ENCODE peak calls at places on chromosome 1, in nine cellular contexts. Y, O, G, P, Z, M, F, R and J are unnamed samples. For H3K36me3, the result is how much of the 10 kb centered on the place peaks cover.

GRCh38 chr1:179889619-179890018 is 7.5 kb downstream of the TOR1AIP1 start:
- DNase-seq in Y (no peak), O (no peak), G (no peak), P (no peak), Z (no peak), M (no peak), F (no peak), R (no peak), J (no peak)

GRCh38 chr1:185281245-185281644 is 35.8 kb downstream of the IVNS1ABP start:
- DNase-seq in Y (no peak), O (no peak), G (no peak), P (peak), Z (no peak), M (no peak), F (no peak), R (no peak), J (no peak)

GRCh38 chr1:114386129-114387037 is 124.6 kb downstream of the TRIM33 start:
- DNase-seq in Y (peak), O (no peak), G (no peak), P (no peak), Z (no peak), M (no peak), F (no peak), R (no peak), J (no peak)

GRCh38 chr1:114340906-114341698 is 169.9 kb downstream of the TRIM33 start:
- DNase-seq in Y (no peak), O (no peak), G (no peak), P (peak), Z (no peak), M (no peak), F (no peak), R (peak), J (no peak)

GRCh38 chr1:232127190-232127589 is 500.6 kb downstream of the DISC1 start:
- DNase-seq in Y (peak), O (no peak), G (peak), P (no peak), Z (no peak), M (no peak), F (no peak), R (no peak), J (no peak)

GRCh38 chr1:18819986-18820790 is 39.3 kb downstream of the TAS1R2 start:
- DNase-seq in Y (no peak), O (no peak), G (no peak), P (no peak), Z (no peak), M (no peak), F (no peak), R (no peak), J (no peak)

GRCh38 chr1:24966724-24967346 is 36.8 kb upstream of the RUNX3 start:
- DNase-seq in Y (peak), O (no peak), G (peak), P (peak), Z (no peak), M (no peak), F (no peak), R (no peak), J (no peak)

GRCh38 chr1:94866178-94866822 is 46.1 kb downstream of the SLC44A3 start:
- DNase-seq in Y (no peak), O (no peak), G (peak), P (no peak), Z (peak), M (no peak), F (no peak), R (no peak), J (no peak)

GRCh38 chr1:247332901-247333361 is 1.3 kb upstream of the ZNF496 start:
- DNase-seq in Y (peak), O (peak), G (no peak), P (no peak), Z (peak), M (peak), F (no peak), R (peak), J (peak)

GRCh38 chr1:200411406-200412257 is 1.8 kb upstream of the ZNF281 start:
- DNase-seq in Y (no peak), O (no peak), G (no peak), P (no peak), Z (no peak), M (no peak), F (no peak), R (peak), J (no peak)

GRCh38 chr1:90502696-90503095 is 214.4 kb downstream of the BARHL2 start:
- DNase-seq in Y (no peak), O (no peak), G (no peak), P (no peak), Z (no peak), M (no peak), F (no peak), R (no peak), J (no peak)

GRCh38 chr1:3275471-3276340 is 178.8 kb upstream of the ARHGEF16 start:
- DNase-seq in Y (no peak), O (no peak), G (peak), P (no peak), Z (no peak), M (no peak), F (no peak), R (no peak), J (no peak)

GRCh38 chr1:195709821-195710220 is 898.4 kb downstream of the KCNT2 start:
- DNase-seq in Y (no peak), O (no peak), G (no peak), P (no peak), Z (no peak), M (no peak), F (no peak), R (no peak), J (no peak)

GRCh38 chr1:31651766-31652165 is 7.1 kb upstream of the PEF1 start:
- DNase-seq in Y (no peak), O (no peak), G (no peak), P (no peak), Z (no peak), M (no peak), F (no peak), R (no peak), J (no peak)

GRCh38 chr1:18481190-18481920 is 625 bp downstream of the KLHDC7A start:
- DNase-seq in Y (no peak), O (no peak), G (no peak), P (no peak), Z (no peak), M (no peak), F (no peak), R (no peak), J (no peak)

GRCh38 chr1:87720561-87720960 is 391.9 kb downstream of the LMO4 start:
- DNase-seq in Y (no peak), O (no peak), G (no peak), P (no peak), Z (no peak), M (no peak), F (no peak), R (peak), J (no peak)

GRCh38 chr1:66519988-66520387 is 14.0 kb upstream of the SGIP1 start:
- DNase-seq in Y (no peak), O (no peak), G (no peak), P (no peak), Z (no peak), M (no peak), F (no peak), R (no peak), J (no peak)

GRCh38 chr1:32972814-32973428 is 8.3 kb upstream of the RNF19B start:
- DNase-seq in Y (no peak), O (no peak), G (no peak), P (no peak), Z (peak), M (peak), F (peak), R (peak), J (peak)

GRCh38 chr1:101191049-101191448 is 45.8 kb upstream of the S1PR1 start:
- DNase-seq in Y (no peak), O (no peak), G (no peak), P (no peak), Z (no peak), M (no peak), F (no peak), R (no peak), J (no peak)

GRCh38 chr1:221961532-221962292 is 219.8 kb upstream of the DUSP10 start:
- DNase-seq in Y (peak), O (no peak), G (peak), P (no peak), Z (peak), M (no peak), F (no peak), R (peak), J (peak)

GRCh38 chr1:42971848-42972291 is 13.2 kb upstream of the SLC2A1 start:
- DNase-seq in Y (no peak), O (no peak), G (peak), P (no peak), Z (no peak), M (peak), F (no peak), R (peak), J (no peak)

GRCh38 chr1:226236826-226237225 is 13.4 kb downstream of the MIXL1 start:
- DNase-seq in Y (no peak), O (no peak), G (no peak), P (no peak), Z (no peak), M (no peak), F (no peak), R (no peak), J (no peak)

GRCh38 chr1:206779565-206780091 is 7.3 kb upstream of the IL10 start:
- DNase-seq in Y (no peak), O (no peak), G (no peak), P (no peak), Z (no peak), M (no peak), F (no peak), R (no peak), J (no peak)

GRCh38 chr1:164702216-164702615 is 143.2 kb downstream of the PBX1 start:
- DNase-seq in Y (no peak), O (no peak), G (no peak), P (no peak), Z (no peak), M (no peak), F (no peak), R (no peak), J (no peak)

GRCh38 chr1:53661496-53661895 is 77.5 kb downstream of the GLIS1 start:
- DNase-seq in Y (no peak), O (no peak), G (no peak), P (no peak), Z (no peak), M (no peak), F (no peak), R (no peak), J (no peak)

GRCh38 chr1:27488523-27489138 is 1.3 kb downstream of the WASF2 start:
- DNase-seq in Y (peak), O (no peak), G (peak), P (peak), Z (no peak), M (peak), F (peak), R (peak), J (no peak)

GRCh38 chr1:223515416-223515815 is 122.2 kb downstream of the CCDC185 start:
- DNase-seq in Y (no peak), O (no peak), G (no peak), P (peak), Z (no peak), M (no peak), F (no peak), R (peak), J (no peak)

GRCh38 chr1:243926803-243927245 is 76.8 kb upstream of the AKT3 start:
- DNase-seq in Y (no peak), O (no peak), G (peak), P (no peak), Z (no peak), M (no peak), F (no peak), R (no peak), J (no peak)

GRCh38 chr1:176789571-176790090 is 326.7 kb downstream of the PAPPA2 start:
- DNase-seq in Y (no peak), O (no peak), G (no peak), P (no peak), Z (no peak), M (no peak), F (no peak), R (no peak), J (no peak)

GRCh38 chr1:157209514-157209913 is 71.3 kb upstream of the ETV3 start:
- DNase-seq in Y (no peak), O (no peak), G (no peak), P (no peak), Z (no peak), M (no peak), F (no peak), R (no peak), J (no peak)

GRCh38 chr1:111234258-111234657 is 6.7 kb downstream of the CHI3L2 start:
- DNase-seq in Y (no peak), O (no peak), G (no peak), P (no peak), Z (no peak), M (no peak), F (no peak), R (no peak), J (no peak)

GRCh38 chr1:228361314-228362140 is 45.1 kb downstream of the TRIM11 start:
- DNase-seq in Y (no peak), O (no peak), G (no peak), P (no peak), Z (peak), M (no peak), F (no peak), R (no peak), J (no peak)

GRCh38 chr1:198560093-198560638 is 19.7 kb upstream of the ATP6V1G3 start:
- DNase-seq in Y (peak), O (no peak), G (no peak), P (no peak), Z (no peak), M (no peak), F (no peak), R (no peak), J (no peak)

GRCh38 chr1:77739235-77739634 is 20.4 kb downstream of the USP33 start:
- DNase-seq in Y (no peak), O (no peak), G (no peak), P (no peak), Z (no peak), M (no peak), F (no peak), R (no peak), J (no peak)

GRCh38 chr1:77741316-77741715 is 18.3 kb downstream of the USP33 start:
- DNase-seq in Y (no peak), O (no peak), G (no peak), P (no peak), Z (no peak), M (no peak), F (no peak), R (no peak), J (no peak)

GRCh38 chr1:77744576-77744975 is 15.1 kb downstream of the USP33 start:
- DNase-seq in Y (peak), O (no peak), G (no peak), P (no peak), Z (no peak), M (no peak), F (no peak), R (no peak), J (no peak)

GRCh38 chr1:77742011-77742555 is 17.6 kb downstream of the USP33 start:
- DNase-seq in Y (peak), O (no peak), G (no peak), P (no peak), Z (no peak), M (no peak), F (no peak), R (no peak), J (no peak)
- H3K4me3 ChIP-seq in Y (no peak), O (no peak), G (no peak), P (no peak), Z (no peak), M (no peak), F (no peak), R (no peak), J (no peak)

GRCh38 chr1:44288883-44289282 is 66.2 kb downstream of the ERI3 start:
- DNase-seq in Y (no peak), O (no peak), G (no peak), P (no peak), Z (no peak), M (peak), F (no peak), R (no peak), J (no peak)

GRCh38 chr1:44284184-44284583 is 70.9 kb downstream of the ERI3 start:
- DNase-seq in Y (no peak), O (no peak), G (no peak), P (no peak), Z (no peak), M (no peak), F (no peak), R (peak), J (no peak)

GRCh38 chr1:44281987-44282703 is 68.9 kb downstream of the DMAP1 start:
- DNase-seq in Y (no peak), O (no peak), G (no peak), P (no peak), Z (no peak), M (no peak), F (no peak), R (peak), J (no peak)

GRCh38 chr1:44282704-44283426 is 69.6 kb downstream of the DMAP1 start:
- DNase-seq in Y (no peak), O (no peak), G (no peak), P (no peak), Z (no peak), M (no peak), F (no peak), R (no peak), J (no peak)

GRCh38 chr1:44283524-44284173 is 70.4 kb downstream of the DMAP1 start:
- DNase-seq in Y (no peak), O (no peak), G (no peak), P (no peak), Z (no peak), M (peak), F (no peak), R (peak), J (peak)
- H3K36me3 ChIP-seq in Y (half or more), O (under half), G (under half), P (under half), Z (under half), M (under half), F (under half), R (under half), J (under half)

GRCh38 chr1:15758953-15759661 is 512 bp downstream of the FBLIM1 start:
- DNase-seq in Y (no peak), O (no peak), G (no peak), P (no peak), Z (no peak), M (no peak), F (no peak), R (no peak), J (peak)
- H3K27ac ChIP-seq in Y (no peak), O (peak), G (peak), P (no peak), Z (no peak), M (peak), F (peak), R (peak), J (peak)

GRCh38 chr1:155063550-155064108 is at the start of gene EFNA4:
- DNase-seq in Y (peak), O (peak), G (peak), P (peak), Z (peak), M (peak), F (peak), R (peak), J (peak)

GRCh38 chr1:155060736-155061135 is 2.8 kb upstream of the EFNA4 start:
- DNase-seq in Y (no peak), O (no peak), G (no peak), P (no peak), Z (no peak), M (no peak), F (no peak), R (no peak), J (no peak)

GRCh38 chr1:155062702-155063411 is 683 bp upstream of the EFNA4 start:
- DNase-seq in Y (peak), O (peak), G (peak), P (peak), Z (peak), M (peak), F (peak), R (peak), J (peak)

GRCh38 chr1:155061381-155062150 is 2.0 kb upstream of the EFNA4 start:
- DNase-seq in Y (peak), O (peak), G (peak), P (peak), Z (peak), M (peak), F (peak), R (peak), J (peak)

DNA sequence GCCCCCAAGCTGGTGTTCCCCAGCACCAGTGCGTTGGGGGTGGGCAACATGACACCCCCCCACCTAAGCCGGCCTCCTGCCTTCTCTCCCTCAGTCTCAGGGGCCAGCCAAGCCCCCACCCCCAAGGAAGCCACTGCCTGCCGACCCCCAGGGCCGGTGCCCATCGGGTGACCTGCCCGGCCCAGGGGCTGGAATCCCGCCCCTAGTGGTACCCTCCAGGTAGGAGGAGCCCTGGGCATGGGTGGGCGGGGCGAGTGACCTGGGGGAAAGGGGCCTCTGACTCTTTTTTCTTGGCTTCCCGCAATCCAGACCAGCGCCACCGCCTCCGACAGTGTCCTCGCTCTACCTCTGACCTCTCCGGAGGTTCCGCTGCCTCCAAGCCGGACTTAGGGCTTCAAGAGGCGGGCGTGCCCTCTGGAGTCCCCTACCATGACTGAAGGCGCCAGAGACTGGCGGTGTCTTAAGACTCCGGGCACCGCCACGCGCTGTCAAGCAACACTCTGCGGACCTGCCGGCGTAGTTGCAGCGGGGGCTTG is 1.3 kb upstream of the EFNA4 start:
- DNase-seq in Y (no peak), O (no peak), G (no peak), P (no peak), Z (no peak), M (peak), F (peak), R (no peak), J (peak)
- H3K4me3 ChIP-seq in Y (no peak), O (no peak), G (no peak), P (no peak), Z (no peak), M (peak), F (no peak), R (no peak), J (peak)